ENCODE peak calls at places on chromosomes 13 and 19, in ten cellular contexts. One of them, this sample, is unnamed. For H3K9me3 and H3K36me3, the result is how much of the 10 kb centered on the place peaks cover.

GRCh38 chr19:5343848-5344247 is 3.2 kb upstream of the PTPRS start:
- DNase-seq in heart right ventricle: no peak
- DNase-seq in ovary: no peak
- DNase-seq in tibial nerve: no peak
- DNase-seq in cardiac muscle cell: peak
- DNase-seq in fibroblast of lung: peak
- DNase-seq in hepatocyte: no peak
- DNase-seq in keratinocyte: no peak
- DNase-seq in upper lobe of right lung: no peak
- DNase-seq in body of pancreas: no peak
- DNase-seq in this sample: no peak

GRCh38 chr13:34300559-34300958 is 482.6 kb downstream of the RFC3 start:
- DNase-seq in tibial nerve: no peak
- DNase-seq in ovary: no peak
- DNase-seq in keratinocyte: no peak
- DNase-seq in heart right ventricle: no peak
- DNase-seq in hepatocyte: peak
- DNase-seq in cardiac muscle cell: no peak
- DNase-seq in body of pancreas: no peak
- DNase-seq in upper lobe of right lung: no peak
- DNase-seq in fibroblast of lung: peak
- DNase-seq in this sample: no peak

GRCh38 chr13:41383400-41383799 is 72.3 kb downstream of the NAA16 start:
- DNase-seq in hepatocyte: no peak
- DNase-seq in fibroblast of lung: peak
- DNase-seq in heart right ventricle: no peak
- DNase-seq in upper lobe of right lung: no peak
- DNase-seq in tibial nerve: no peak
- DNase-seq in cardiac muscle cell: no peak
- DNase-seq in ovary: no peak
- DNase-seq in keratinocyte: no peak
- DNase-seq in body of pancreas: no peak
- DNase-seq in this sample: no peak

GRCh38 chr19:4929186-4929585 is 19.9 kb downstream of the UHRF1 start:
- DNase-seq in cardiac muscle cell: peak
- DNase-seq in body of pancreas: no peak
- DNase-seq in fibroblast of lung: no peak
- DNase-seq in tibial nerve: no peak
- DNase-seq in heart right ventricle: no peak
- DNase-seq in ovary: peak
- DNase-seq in keratinocyte: no peak
- DNase-seq in hepatocyte: no peak
- DNase-seq in upper lobe of right lung: no peak
- DNase-seq in this sample: peak

GRCh38 chr13:109844396-109844795 is 58.0 kb upstream of the IRS2 start:
- DNase-seq in fibroblast of lung: peak
- DNase-seq in tibial nerve: no peak
- DNase-seq in heart right ventricle: no peak
- DNase-seq in hepatocyte: no peak
- DNase-seq in keratinocyte: no peak
- DNase-seq in ovary: no peak
- DNase-seq in body of pancreas: no peak
- DNase-seq in cardiac muscle cell: no peak
- DNase-seq in upper lobe of right lung: no peak
- DNase-seq in this sample: no peak

GRCh38 chr13:32471187-32471922 is 43.4 kb upstream of the N4BP2L1 start:
- DNase-seq in upper lobe of right lung: no peak
- DNase-seq in heart right ventricle: peak
- DNase-seq in fibroblast of lung: peak
- DNase-seq in ovary: peak
- DNase-seq in body of pancreas: no peak
- DNase-seq in hepatocyte: no peak
- DNase-seq in keratinocyte: no peak
- DNase-seq in tibial nerve: no peak
- DNase-seq in cardiac muscle cell: peak
- DNase-seq in this sample: peak

GRCh38 chr19:944663-945241 is 18.9 kb downstream of the ARID3A start:
- DNase-seq in cardiac muscle cell: no peak
- DNase-seq in keratinocyte: no peak
- DNase-seq in heart right ventricle: no peak
- DNase-seq in upper lobe of right lung: no peak
- DNase-seq in ovary: peak
- DNase-seq in body of pancreas: no peak
- DNase-seq in tibial nerve: no peak
- DNase-seq in hepatocyte: no peak
- DNase-seq in fibroblast of lung: no peak
- DNase-seq in this sample: no peak

GRCh38 chr13:21338156-21338555 is 120.9 kb downstream of the ZDHHC20 start:
- DNase-seq in fibroblast of lung: no peak
- DNase-seq in hepatocyte: no peak
- DNase-seq in heart right ventricle: no peak
- DNase-seq in cardiac muscle cell: no peak
- DNase-seq in tibial nerve: no peak
- DNase-seq in upper lobe of right lung: no peak
- DNase-seq in ovary: no peak
- DNase-seq in keratinocyte: no peak
- DNase-seq in body of pancreas: no peak
- DNase-seq in this sample: no peak

GRCh38 chr13:38980628-38981078 is 10.0 kb downstream of the STOML3 start:
- DNase-seq in cardiac muscle cell: no peak
- DNase-seq in ovary: no peak
- DNase-seq in keratinocyte: no peak
- DNase-seq in hepatocyte: no peak
- DNase-seq in upper lobe of right lung: no peak
- DNase-seq in tibial nerve: no peak
- DNase-seq in heart right ventricle: no peak
- DNase-seq in body of pancreas: no peak
- DNase-seq in fibroblast of lung: peak
- DNase-seq in this sample: no peak

GRCh38 chr13:77810430-77810829 is 108.2 kb downstream of the EDNRB start:
- DNase-seq in body of pancreas: no peak
- DNase-seq in heart right ventricle: no peak
- DNase-seq in upper lobe of right lung: no peak
- DNase-seq in tibial nerve: no peak
- DNase-seq in hepatocyte: no peak
- DNase-seq in ovary: no peak
- DNase-seq in fibroblast of lung: peak
- DNase-seq in cardiac muscle cell: peak
- DNase-seq in keratinocyte: no peak
- DNase-seq in this sample: no peak

GRCh38 chr13:47087841-47088240 is 191.0 kb upstream of the HTR2A start:
- DNase-seq in tibial nerve: no peak
- DNase-seq in upper lobe of right lung: no peak
- DNase-seq in keratinocyte: no peak
- DNase-seq in cardiac muscle cell: peak
- DNase-seq in fibroblast of lung: peak
- DNase-seq in body of pancreas: no peak
- DNase-seq in heart right ventricle: no peak
- DNase-seq in hepatocyte: no peak
- DNase-seq in ovary: no peak
- DNase-seq in this sample: no peak

GRCh38 chr19:14182481-14182880 is 23.5 kb downstream of the ADGRL1 start:
- DNase-seq in hepatocyte: no peak
- DNase-seq in keratinocyte: no peak
- DNase-seq in tibial nerve: no peak
- DNase-seq in cardiac muscle cell: no peak
- DNase-seq in fibroblast of lung: no peak
- DNase-seq in ovary: no peak
- DNase-seq in upper lobe of right lung: no peak
- DNase-seq in body of pancreas: no peak
- DNase-seq in heart right ventricle: no peak
- DNase-seq in this sample: no peak

GRCh38 chr13:24313449-24313848 is 4.1 kb downstream of the C1QTNF9 start:
- DNase-seq in hepatocyte: no peak
- DNase-seq in fibroblast of lung: peak
- DNase-seq in cardiac muscle cell: peak
- DNase-seq in keratinocyte: no peak
- DNase-seq in ovary: no peak
- DNase-seq in upper lobe of right lung: no peak
- DNase-seq in heart right ventricle: no peak
- DNase-seq in tibial nerve: no peak
- DNase-seq in body of pancreas: no peak
- DNase-seq in this sample: no peak

GRCh38 chr13:59447846-59448620 is 715.7 kb downstream of the DIAPH3 start:
- DNase-seq in hepatocyte: no peak
- DNase-seq in heart right ventricle: no peak
- DNase-seq in upper lobe of right lung: no peak
- DNase-seq in cardiac muscle cell: peak
- DNase-seq in tibial nerve: no peak
- DNase-seq in body of pancreas: no peak
- DNase-seq in keratinocyte: no peak
- DNase-seq in ovary: no peak
- DNase-seq in fibroblast of lung: peak
- DNase-seq in this sample: no peak

GRCh38 chr13:73844986-73845385 is 289.2 kb downstream of the KLF12 start:
- DNase-seq in fibroblast of lung: peak
- DNase-seq in ovary: no peak
- DNase-seq in hepatocyte: no peak
- DNase-seq in tibial nerve: no peak
- DNase-seq in cardiac muscle cell: peak
- DNase-seq in heart right ventricle: no peak
- DNase-seq in upper lobe of right lung: no peak
- DNase-seq in body of pancreas: no peak
- DNase-seq in keratinocyte: no peak
- DNase-seq in this sample: no peak

GRCh38 chr19:2048104-2048958 is 2.7 kb downstream of the MKNK2 start:
- DNase-seq in keratinocyte: no peak
- DNase-seq in hepatocyte: peak
- DNase-seq in cardiac muscle cell: no peak
- DNase-seq in upper lobe of right lung: no peak
- DNase-seq in tibial nerve: no peak
- DNase-seq in heart right ventricle: no peak
- DNase-seq in fibroblast of lung: no peak
- DNase-seq in body of pancreas: peak
- DNase-seq in ovary: peak
- DNase-seq in this sample: no peak

GRCh38 chr13:112960671-112961070 is 8.3 kb upstream of the MCF2L start:
- DNase-seq in body of pancreas: no peak
- DNase-seq in hepatocyte: no peak
- DNase-seq in fibroblast of lung: no peak
- DNase-seq in heart right ventricle: no peak
- DNase-seq in ovary: peak
- DNase-seq in upper lobe of right lung: no peak
- DNase-seq in keratinocyte: no peak
- DNase-seq in cardiac muscle cell: no peak
- DNase-seq in tibial nerve: no peak
- DNase-seq in this sample: no peak

GRCh38 chr19:39500543-39500942 is 1.8 kb downstream of the DLL3 start:
- DNase-seq in upper lobe of right lung: no peak
- DNase-seq in cardiac muscle cell: no peak
- DNase-seq in ovary: no peak
- DNase-seq in tibial nerve: no peak
- DNase-seq in heart right ventricle: no peak
- DNase-seq in body of pancreas: no peak
- DNase-seq in fibroblast of lung: no peak
- DNase-seq in keratinocyte: no peak
- DNase-seq in hepatocyte: no peak
- DNase-seq in this sample: no peak

GRCh38 chr19:39501340-39501739 is 2.6 kb downstream of the DLL3 start:
- DNase-seq in upper lobe of right lung: no peak
- DNase-seq in body of pancreas: no peak
- DNase-seq in tibial nerve: no peak
- DNase-seq in heart right ventricle: no peak
- DNase-seq in keratinocyte: no peak
- DNase-seq in hepatocyte: no peak
- DNase-seq in fibroblast of lung: no peak
- DNase-seq in ovary: no peak
- DNase-seq in cardiac muscle cell: no peak
- DNase-seq in this sample: no peak

GRCh38 chr19:39499082-39499642 is 415 bp downstream of the DLL3 start:
- DNase-seq in keratinocyte: no peak
- DNase-seq in ovary: no peak
- DNase-seq in body of pancreas: no peak
- DNase-seq in fibroblast of lung: no peak
- DNase-seq in hepatocyte: peak
- DNase-seq in cardiac muscle cell: peak
- DNase-seq in tibial nerve: no peak
- DNase-seq in upper lobe of right lung: no peak
- DNase-seq in heart right ventricle: no peak
- DNase-seq in this sample: no peak

GRCh38 chr19:39499932-39500331 is 1.2 kb downstream of the DLL3 start:
- DNase-seq in heart right ventricle: no peak
- DNase-seq in tibial nerve: no peak
- DNase-seq in fibroblast of lung: no peak
- DNase-seq in hepatocyte: no peak
- DNase-seq in ovary: no peak
- DNase-seq in cardiac muscle cell: no peak
- DNase-seq in body of pancreas: no peak
- DNase-seq in keratinocyte: no peak
- DNase-seq in upper lobe of right lung: no peak
- DNase-seq in this sample: no peak

GRCh38 chr19:39502640-39503417 is 4.1 kb downstream of the DLL3 start:
- DNase-seq in hepatocyte: peak
- DNase-seq in upper lobe of right lung: peak
- DNase-seq in ovary: peak
- DNase-seq in cardiac muscle cell: peak
- DNase-seq in body of pancreas: peak
- DNase-seq in tibial nerve: no peak
- DNase-seq in heart right ventricle: peak
- DNase-seq in fibroblast of lung: peak
- DNase-seq in keratinocyte: no peak
- DNase-seq in this sample: no peak
- TF ChIP-seq CTCF in hepatocyte: peak
- TF ChIP-seq CTCF in upper lobe of right lung: peak
- TF ChIP-seq CTCF in ovary: peak
- TF ChIP-seq CTCF in cardiac muscle cell: peak
- TF ChIP-seq CTCF in body of pancreas: peak
- TF ChIP-seq CTCF in tibial nerve: peak
- TF ChIP-seq CTCF in heart right ventricle: peak
- TF ChIP-seq CTCF in fibroblast of lung: peak
- TF ChIP-seq CTCF in keratinocyte: peak
- TF ChIP-seq CTCF in this sample: no peak

GRCh38 chr13:111542530-111543341 is 222.3 kb downstream of the TEX29 start:
- DNase-seq in tibial nerve: no peak
- DNase-seq in cardiac muscle cell: no peak
- DNase-seq in hepatocyte: no peak
- DNase-seq in ovary: no peak
- DNase-seq in upper lobe of right lung: no peak
- DNase-seq in heart right ventricle: no peak
- DNase-seq in keratinocyte: no peak
- DNase-seq in fibroblast of lung: no peak
- DNase-seq in body of pancreas: no peak
- DNase-seq in this sample: no peak
- H3K9me3 ChIP-seq in tibial nerve: under half
- H3K9me3 ChIP-seq in cardiac muscle cell: under half
- H3K9me3 ChIP-seq in hepatocyte: under half
- H3K9me3 ChIP-seq in ovary: under half
- H3K9me3 ChIP-seq in upper lobe of right lung: under half
- H3K9me3 ChIP-seq in heart right ventricle: under half
- H3K9me3 ChIP-seq in keratinocyte: under half
- H3K9me3 ChIP-seq in fibroblast of lung: under half
- H3K9me3 ChIP-seq in body of pancreas: under half
- H3K9me3 ChIP-seq in this sample: under half

GRCh38 chr19:58388175-58388526 is 1.1 kb downstream of the RPS5 start:
- DNase-seq in heart right ventricle: no peak
- DNase-seq in fibroblast of lung: no peak
- DNase-seq in hepatocyte: no peak
- DNase-seq in upper lobe of right lung: no peak
- DNase-seq in tibial nerve: no peak
- DNase-seq in ovary: no peak
- DNase-seq in keratinocyte: no peak
- DNase-seq in body of pancreas: no peak
- DNase-seq in cardiac muscle cell: no peak
- DNase-seq in this sample: no peak
- H3K36me3 ChIP-seq in heart right ventricle: under half
- H3K36me3 ChIP-seq in fibroblast of lung: under half
- H3K36me3 ChIP-seq in hepatocyte: under half
- H3K36me3 ChIP-seq in upper lobe of right lung: under half
- H3K36me3 ChIP-seq in tibial nerve: under half
- H3K36me3 ChIP-seq in ovary: under half
- H3K36me3 ChIP-seq in keratinocyte: under half
- H3K36me3 ChIP-seq in body of pancreas: under half
- H3K36me3 ChIP-seq in cardiac muscle cell: under half
- H3K36me3 ChIP-seq in this sample: under half

GRCh38 chr19:38695319-38695683 is 47.9 kb downstream of the ACTN4 start:
- DNase-seq in tibial nerve: no peak
- DNase-seq in keratinocyte: no peak
- DNase-seq in hepatocyte: no peak
- DNase-seq in body of pancreas: no peak
- DNase-seq in fibroblast of lung: no peak
- DNase-seq in cardiac muscle cell: no peak
- DNase-seq in ovary: no peak
- DNase-seq in heart right ventricle: no peak
- DNase-seq in upper lobe of right lung: peak
- DNase-seq in this sample: no peak
- TF ChIP-seq CTCF in tibial nerve: no peak
- TF ChIP-seq CTCF in keratinocyte: no peak
- TF ChIP-seq CTCF in hepatocyte: no peak
- TF ChIP-seq CTCF in body of pancreas: no peak
- TF ChIP-seq CTCF in fibroblast of lung: no peak
- TF ChIP-seq CTCF in cardiac muscle cell: no peak
- TF ChIP-seq CTCF in ovary: no peak
- TF ChIP-seq CTCF in heart right ventricle: no peak
- TF ChIP-seq CTCF in upper lobe of right lung: no peak
- TF ChIP-seq CTCF in this sample: no peak